ENCODE peak calls at places on chromosomes 5 and 9, in nine cellular contexts. S, L, C, Z, N, K, W, O and Q are unnamed samples.

GRCh38 chr5:129074903-129075302 is 19.6 kb upstream of the ISOC1 start:
- DNase-seq in S (no peak), L (no peak), C (no peak), Z (no peak), N (no peak), K (no peak), W (no peak), O (no peak), Q (no peak)

GRCh38 chr9:89001917-89002540 is 10.8 kb downstream of the S1PR3 start:
- DNase-seq in S (no peak), L (no peak), C (no peak), Z (no peak), N (no peak), K (no peak), W (no peak), O (no peak), Q (no peak)

GRCh38 chr5:11334404-11334803 is 569.8 kb downstream of the CTNND2 start:
- DNase-seq in S (no peak), L (no peak), C (no peak), Z (no peak), N (no peak), K (no peak), W (no peak), O (no peak), Q (no peak)

GRCh38 chr5:95822408-95823240 is at the start of gene GLRX:
- DNase-seq in S (peak), L (peak), C (peak), Z (peak), N (peak), K (peak), W (peak), O (peak), Q (no peak)

GRCh38 chr9:37784291-37784639 is 599 bp downstream of the EXOSC3 start:
- DNase-seq in S (peak), L (no peak), C (peak), Z (no peak), N (no peak), K (no peak), W (no peak), O (no peak), Q (no peak)

GRCh38 chr9:7489018-7489417 is 310.6 kb downstream of the DMAC1 start:
- DNase-seq in S (no peak), L (no peak), C (peak), Z (no peak), N (no peak), K (no peak), W (no peak), O (no peak), Q (no peak)

GRCh38 chr9:135485832-135486231 is 6.2 kb downstream of the PPP1R26 start:
- DNase-seq in S (no peak), L (no peak), C (no peak), Z (no peak), N (no peak), K (no peak), W (no peak), O (no peak), Q (no peak)

GRCh38 chr9:106693546-106693945 is 169.4 kb upstream of the ZNF462 start:
- DNase-seq in S (no peak), L (no peak), C (no peak), Z (no peak), N (no peak), K (no peak), W (no peak), O (no peak), Q (no peak)

GRCh38 chr9:93907551-93908199 is 47.5 kb downstream of the BARX1 start:
- DNase-seq in S (no peak), L (no peak), C (no peak), Z (no peak), N (no peak), K (no peak), W (no peak), O (no peak), Q (no peak)

GRCh38 chr5:95759634-95760033 is 28.5 kb downstream of the RHOBTB3 start:
- DNase-seq in S (peak), L (peak), C (no peak), Z (no peak), N (peak), K (peak), W (no peak), O (no peak), Q (no peak)

GRCh38 chr5:174327317-174327864 is 281.9 kb downstream of the NSG2 start:
- DNase-seq in S (peak), L (peak), C (peak), Z (no peak), N (peak), K (peak), W (no peak), O (peak), Q (peak)

GRCh38 chr5:135834639-135835529 is at the start of gene SLC25A48:
- DNase-seq in S (peak), L (no peak), C (peak), Z (no peak), N (no peak), K (no peak), W (no peak), O (peak), Q (no peak)

GRCh38 chr5:158811921-158812320 is 287.8 kb downstream of the EBF1 start:
- DNase-seq in S (no peak), L (no peak), C (no peak), Z (no peak), N (no peak), K (no peak), W (no peak), O (no peak), Q (no peak)

GRCh38 chr5:139873033-139873794 is 77.6 kb downstream of the PSD2 start:
- DNase-seq in S (no peak), L (no peak), C (no peak), Z (no peak), N (no peak), K (no peak), W (no peak), O (no peak), Q (no peak)

GRCh38 chr5:80646926-80647325 is 7.5 kb upstream of the MSH3 start:
- DNase-seq in S (no peak), L (no peak), C (no peak), Z (no peak), N (no peak), K (no peak), W (no peak), O (no peak), Q (no peak)

GRCh38 chr5:31062878-31063277 is 130.6 kb upstream of the CDH6 start:
- DNase-seq in S (no peak), L (no peak), C (no peak), Z (no peak), N (no peak), K (no peak), W (no peak), O (no peak), Q (no peak)

GRCh38 chr5:124888050-124888506 is 141.6 kb upstream of the ZNF608 start:
- DNase-seq in S (no peak), L (peak), C (no peak), Z (no peak), N (no peak), K (no peak), W (no peak), O (peak), Q (no peak)

GRCh38 chr9:12933957-12934356 is 159.1 kb downstream of the LURAP1L start:
- DNase-seq in S (peak), L (no peak), C (peak), Z (no peak), N (peak), K (peak), W (no peak), O (no peak), Q (no peak)

GRCh38 chr9:127116946-127117345 is 5.5 kb downstream of the ANGPTL2 start:
- DNase-seq in S (peak), L (no peak), C (no peak), Z (no peak), N (no peak), K (no peak), W (no peak), O (no peak), Q (no peak)

GRCh38 chr5:138138949-138139775 is at the start of gene NME5:
- DNase-seq in S (peak), L (peak), C (no peak), Z (peak), N (peak), K (peak), W (peak), O (peak), Q (no peak)

GRCh38 chr9:107749787-107750444 is 260.3 kb upstream of the KLF4 start:
- DNase-seq in S (peak), L (peak), C (peak), Z (peak), N (peak), K (peak), W (peak), O (peak), Q (peak)

GRCh38 chr5:139389701-139390638 is at the start of gene MZB1:
- DNase-seq in S (no peak), L (no peak), C (no peak), Z (no peak), N (no peak), K (no peak), W (no peak), O (no peak), Q (no peak)

GRCh38 chr9:12785251-12785880 is 10.5 kb downstream of the LURAP1L start:
- DNase-seq in S (peak), L (peak), C (peak), Z (peak), N (peak), K (no peak), W (no peak), O (no peak), Q (no peak)

GRCh38 chr9:129245276-129245675 is 67.2 kb upstream of the IER5L start:
- DNase-seq in S (peak), L (peak), C (no peak), Z (no peak), N (no peak), K (no peak), W (no peak), O (no peak), Q (no peak)

GRCh38 chr5:78495800-78496199 is 135.4 kb downstream of the SCAMP1 start:
- DNase-seq in S (no peak), L (no peak), C (no peak), Z (no peak), N (no peak), K (no peak), W (no peak), O (peak), Q (no peak)

GRCh38 chr5:59123595-59124561 is 541.0 kb downstream of the RAB3C start:
- DNase-seq in S (peak), L (no peak), C (no peak), Z (no peak), N (no peak), K (no peak), W (no peak), O (no peak), Q (no peak)

GRCh38 chr9:112145886-112146285 is 29.2 kb downstream of the SUSD1 start:
- DNase-seq in S (peak), L (peak), C (peak), Z (no peak), N (no peak), K (no peak), W (no peak), O (no peak), Q (no peak)

GRCh38 chr9:87401681-87402080 is 96.0 kb upstream of the DAPK1 start:
- DNase-seq in S (no peak), L (no peak), C (no peak), Z (no peak), N (no peak), K (no peak), W (no peak), O (no peak), Q (no peak)

GRCh38 chr5:142303576-142303975 is 21.2 kb downstream of the SPRY4 start:
- DNase-seq in S (peak), L (no peak), C (no peak), Z (no peak), N (peak), K (no peak), W (no peak), O (no peak), Q (no peak)

GRCh38 chr5:129001831-129002626 is 36.7 kb downstream of the SLC27A6 start:
- DNase-seq in S (no peak), L (no peak), C (no peak), Z (no peak), N (no peak), K (no peak), W (no peak), O (no peak), Q (no peak)

GRCh38 chr9:13956107-13956506 is 357.8 kb downstream of the NFIB start:
- DNase-seq in S (no peak), L (no peak), C (no peak), Z (no peak), N (no peak), K (peak), W (no peak), O (no peak), Q (no peak)

GRCh38 chr9:13948037-13948436 is 365.9 kb downstream of the NFIB start:
- DNase-seq in S (no peak), L (peak), C (no peak), Z (no peak), N (peak), K (no peak), W (no peak), O (no peak), Q (no peak)

GRCh38 chr9:13958672-13959071 is 355.3 kb downstream of the NFIB start:
- DNase-seq in S (no peak), L (no peak), C (no peak), Z (no peak), N (no peak), K (no peak), W (no peak), O (no peak), Q (no peak)

GRCh38 chr9:13957089-13957488 is 356.9 kb downstream of the NFIB start:
- DNase-seq in S (no peak), L (no peak), C (no peak), Z (no peak), N (no peak), K (no peak), W (no peak), O (no peak), Q (no peak)

GRCh38 chr9:13952906-13953305 is 361.0 kb downstream of the NFIB start:
- DNase-seq in S (no peak), L (no peak), C (no peak), Z (no peak), N (no peak), K (no peak), W (no peak), O (no peak), Q (no peak)
- TF ChIP-seq CTCF in S (no peak), L (no peak), C (no peak), Z (no peak), N (no peak), K (no peak), W (no peak), O (no peak), Q (no peak)

GRCh38 chr5:9350301-9350797 is 195.5 kb downstream of the SEMA5A start:
- DNase-seq in S (peak), L (no peak), C (no peak), Z (no peak), N (peak), K (peak), W (no peak), O (no peak), Q (no peak)
- TF ChIP-seq CTCF in S (no peak), L (no peak), C (no peak), Z (no peak), N (no peak), K (no peak), W (no peak), O (no peak), Q (no peak)

GRCh38 chr5:133788121-133788520 is 175.8 kb upstream of the FSTL4 start:
- DNase-seq in S (no peak), L (no peak), C (no peak), Z (no peak), N (no peak), K (no peak), W (no peak), O (no peak), Q (no peak)

GRCh38 chr5:133782736-133783135 is 170.4 kb upstream of the FSTL4 start:
- DNase-seq in S (no peak), L (no peak), C (no peak), Z (no peak), N (no peak), K (no peak), W (no peak), O (no peak), Q (no peak)

GRCh38 chr5:133783481-133783880 is 171.1 kb upstream of the FSTL4 start:
- DNase-seq in S (no peak), L (no peak), C (no peak), Z (no peak), N (no peak), K (no peak), W (no peak), O (no peak), Q (no peak)

GRCh38 chr5:133786432-133786831 is 174.1 kb upstream of the FSTL4 start:
- DNase-seq in S (no peak), L (no peak), C (no peak), Z (no peak), N (no peak), K (no peak), W (no peak), O (no peak), Q (no peak)

DNA sequence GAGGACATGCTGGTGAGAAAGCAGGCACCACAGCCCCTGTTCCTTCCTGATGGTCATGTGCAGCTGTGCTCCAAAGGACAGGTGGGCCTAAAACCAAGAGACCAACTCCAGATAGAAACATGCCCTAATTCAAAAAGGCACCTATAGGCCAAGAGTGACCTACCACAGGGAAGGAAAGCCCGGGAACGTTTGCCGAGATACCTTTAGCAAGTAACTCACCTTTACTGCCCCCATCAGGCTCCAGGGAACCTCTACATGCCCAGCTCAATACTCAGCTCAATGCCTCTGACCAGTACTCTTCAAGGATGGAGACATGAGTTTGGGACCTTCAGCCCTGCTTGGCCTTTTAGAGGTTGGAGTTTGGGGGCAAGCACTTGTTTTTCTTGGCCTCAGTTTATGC is 172.8 kb upstream of the FSTL4 start:
- DNase-seq in S (no peak), L (no peak), C (no peak), Z (no peak), N (no peak), K (no peak), W (no peak), O (peak), Q (no peak)
- TF ChIP-seq CTCF in S (no peak), L (no peak), C (no peak), Z (no peak), N (no peak), K (no peak), W (no peak), O (no peak), Q (no peak)

GRCh38 chr5:171428168-171428658 is 8.8 kb downstream of the FGF18 start:
- DNase-seq in S (no peak), L (no peak), C (no peak), Z (no peak), N (no peak), K (no peak), W (no peak), O (no peak), Q (no peak)
- TF ChIP-seq CTCF in S (no peak), L (no peak), C (no peak), Z (no peak), N (no peak), K (no peak), W (no peak), O (no peak), Q (no peak)

DNA sequence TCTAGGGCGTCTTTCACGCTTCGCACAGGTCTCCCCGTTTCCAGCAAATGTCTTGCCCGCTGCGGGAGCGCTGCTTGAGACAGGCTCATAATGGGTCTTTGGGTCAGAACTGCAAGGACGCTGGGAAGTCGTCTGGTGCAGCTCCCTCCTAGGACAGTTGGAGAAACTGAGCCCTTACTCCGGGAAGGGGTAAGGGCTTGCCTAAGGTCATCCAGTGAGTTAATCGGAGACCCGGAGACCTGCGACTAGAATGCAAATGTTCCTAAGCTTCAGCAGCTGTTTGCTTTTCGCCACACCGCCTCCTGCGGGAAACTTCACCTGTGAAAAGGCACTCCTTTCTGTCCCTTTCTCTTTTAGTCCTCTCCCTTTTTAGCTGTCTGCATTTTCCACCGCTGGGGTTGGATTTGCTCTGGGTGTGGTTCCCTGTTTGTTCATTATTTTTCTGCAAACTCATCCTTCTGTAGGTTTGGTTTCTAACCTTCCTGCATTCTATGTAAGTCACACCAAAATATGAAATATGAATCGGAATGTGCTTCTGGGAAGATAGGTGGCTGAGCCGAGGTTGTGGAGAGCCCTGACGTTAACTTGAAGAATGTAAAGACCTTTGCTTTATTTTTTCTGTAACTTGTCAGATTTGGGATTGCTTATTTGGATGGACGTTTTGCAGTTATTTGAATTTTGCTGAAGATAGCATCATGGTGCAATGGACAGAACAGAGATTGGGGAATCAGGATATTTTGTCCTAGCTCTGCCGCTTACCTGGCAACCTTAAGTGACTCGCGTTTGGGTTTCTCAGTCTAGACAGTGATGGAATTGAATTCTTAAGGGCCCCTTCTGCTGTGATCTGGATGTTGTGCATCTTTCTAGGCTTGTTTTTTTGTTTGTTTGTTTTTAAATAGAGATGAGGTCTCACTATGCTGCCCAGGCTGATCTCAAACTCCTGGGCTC is 909 bp downstream of the SLC36A1 start:
- DNase-seq in S (no peak), L (no peak), C (peak), Z (peak), N (peak), K (no peak), W (no peak), O (peak), Q (no peak)
- TF ChIP-seq CTCF in S (no peak), L (peak), C (no peak), Z (no peak), N (no peak), K (no peak), W (peak), O (no peak), Q (no peak)

GRCh38 chr5:113513384-113514262 is at the start of gene YTHDC2:
- DNase-seq in S (peak), L (peak), C (peak), Z (peak), N (peak), K (peak), W (peak), O (peak), Q (peak)
- TF ChIP-seq CTCF in S (peak), L (peak), C (peak), Z (peak), N (peak), K (no peak), W (peak), O (no peak), Q (no peak)

GRCh38 chr5:112141582-112141981 is 277.5 kb downstream of the EPB41L4A start:
- DNase-seq in S (no peak), L (no peak), C (no peak), Z (no peak), N (no peak), K (no peak), W (no peak), O (no peak), Q (no peak)

GRCh38 chr5:112142769-112143270 is 276.3 kb downstream of the EPB41L4A start:
- DNase-seq in S (peak), L (peak), C (peak), Z (no peak), N (peak), K (peak), W (no peak), O (no peak), Q (no peak)

GRCh38 chr5:112149727-112150126 is 269.4 kb downstream of the EPB41L4A start:
- DNase-seq in S (no peak), L (no peak), C (no peak), Z (no peak), N (no peak), K (no peak), W (no peak), O (no peak), Q (no peak)

GRCh38 chr5:112143684-112144083 is 275.4 kb downstream of the EPB41L4A start:
- DNase-seq in S (no peak), L (peak), C (no peak), Z (no peak), N (peak), K (no peak), W (no peak), O (no peak), Q (no peak)

DNA sequence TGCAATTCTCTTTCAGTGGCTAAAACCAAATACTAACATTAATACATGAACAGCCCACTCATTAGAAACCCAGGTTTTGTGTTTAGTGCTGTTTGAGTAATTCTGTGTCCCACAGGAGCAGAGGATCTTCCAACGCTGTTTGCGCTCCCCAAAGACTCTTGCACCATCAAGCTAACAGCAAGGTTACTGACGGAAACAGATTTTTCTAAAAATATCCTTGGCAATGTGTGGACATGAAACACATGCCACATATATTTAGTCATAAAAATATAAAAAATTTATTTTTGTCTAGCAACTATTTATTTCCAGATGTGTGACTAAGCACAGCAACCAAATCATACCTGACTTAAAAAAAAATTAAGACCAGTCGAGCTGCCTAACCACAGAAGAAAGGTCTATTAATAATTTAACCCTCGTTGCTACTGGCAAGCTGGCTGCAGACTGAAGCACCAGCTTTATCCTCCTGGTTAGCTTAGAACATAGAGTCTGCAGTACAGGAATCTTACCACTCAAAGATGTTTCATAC is 272.7 kb downstream of the EPB41L4A start:
- DNase-seq in S (peak), L (peak), C (peak), Z (peak), N (peak), K (peak), W (peak), O (no peak), Q (no peak)
- TF ChIP-seq CTCF in S (no peak), L (peak), C (no peak), Z (no peak), N (no peak), K (no peak), W (peak), O (no peak), Q (no peak)